ENCODE peak calls at places on chromosomes 4 and X, in ten cellular contexts. K is psoas muscle, C is tibial nerve, B is Panc1, T is PC-3, Z is testis, O is right atrium auricular region, A is WERI-Rb-1, F is HAP-1, N is Caco-2. V is an unnamed sample.
A peak's percentile ranks its signal among the peaks of the same experiment; 100 is the strongest.

GRCh38 chrX:28487818-28488217 is 99.4 kb upstream of the IL1RAPL1 start:
- DNase-seq in K (no peak), C (no peak), B (no peak), T (no peak), Z (no peak), O (no peak), A (no peak), F (no peak), N (no peak), V (no peak)

GRCh38 chrX:133921764-133922389 is 63.5 kb downstream of the GPC3 start:
- DNase-seq in K (peak; percentile 19), C (peak; percentile 4), B (peak; percentile 12), T (peak; percentile 50), Z (peak; percentile 17), O (no peak), A (peak; percentile 40), F (peak; percentile 90), N (peak; percentile 59), V (peak; percentile 62)

GRCh38 chr4:164977243-164978164 is at the start of gene TRIM61:
- DNase-seq in K (peak; percentile 58), C (no peak), B (no peak), T (no peak), Z (peak; percentile 93), O (no peak), A (no peak), F (no peak), N (no peak), V (peak; percentile 33)

GRCh38 chr4:71188197-71188625 is 150.6 kb upstream of the SLC4A4 start:
- DNase-seq in K (no peak), C (no peak), B (no peak), T (no peak), Z (no peak), O (no peak), A (no peak), F (no peak), N (no peak), V (peak; percentile 28)

GRCh38 chrX:110218591-110218990 is 99.3 kb downstream of the AMMECR1 start:
- DNase-seq in K (no peak), C (no peak), B (no peak), T (no peak), Z (no peak), O (no peak), A (no peak), F (no peak), N (no peak), V (no peak)

GRCh38 chr4:148984951-148985350 is 542.7 kb upstream of the NR3C2 start:
- DNase-seq in K (no peak), C (no peak), B (no peak), T (no peak), Z (no peak), O (no peak), A (no peak), F (peak; percentile 58), N (no peak), V (no peak)

GRCh38 chr4:38663021-38663800 is 788 bp upstream of the KLF3 start:
- DNase-seq in K (no peak), C (no peak), B (no peak), T (no peak), Z (peak; percentile 37), O (no peak), A (no peak), F (no peak), N (no peak), V (peak; percentile 45)

GRCh38 chrX:110103344-110103743 is 100.4 kb downstream of the TMEM164 start:
- DNase-seq in K (no peak), C (no peak), B (no peak), T (no peak), Z (no peak), O (no peak), A (no peak), F (no peak), N (no peak), V (no peak)

GRCh38 chrX:53831662-53832635 is 145.4 kb upstream of the HUWE1 start:
- DNase-seq in K (no peak), C (peak; percentile 10), B (no peak), T (peak; percentile 81), Z (peak; percentile 42), O (no peak), A (peak; percentile 41), F (peak; percentile 71), N (peak; percentile 47), V (peak; percentile 29)

GRCh38 chrX:1086444-1087409 is 125.7 kb downstream of the CRLF2 start:
- DNase-seq in K (no peak), C (no peak), B (no peak), T (peak; percentile 57), Z (no peak), O (no peak), A (no peak), F (no peak), N (no peak), V (no peak)

GRCh38 chrX:82335772-82336171 is 1133.9 kb downstream of the SH3BGRL start:
- DNase-seq in K (no peak), C (no peak), B (no peak), T (peak; percentile 26), Z (no peak), O (no peak), A (no peak), F (no peak), N (peak; percentile 27), V (no peak)

GRCh38 chr4:127788517-127788916 is 6.4 kb downstream of the HSPA4L start:
- DNase-seq in K (no peak), C (no peak), B (no peak), T (peak; percentile 47), Z (no peak), O (no peak), A (no peak), F (no peak), N (no peak), V (no peak)

GRCh38 chr4:122898370-122899150 is 23.8 kb downstream of the NUDT6 start:
- DNase-seq in K (no peak), C (peak; percentile 36), B (peak; percentile 80), T (peak; percentile 94), Z (no peak), O (no peak), A (no peak), F (no peak), N (no peak), V (peak; percentile 19)

GRCh38 chr4:121791481-121791880 is 9.6 kb upstream of the EXOSC9 start:
- DNase-seq in K (no peak), C (no peak), B (no peak), T (peak; percentile 12), Z (no peak), O (no peak), A (no peak), F (no peak), N (no peak), V (no peak)

GRCh38 chrX:47595701-47596655 is 13.7 kb downstream of the TIMP1 start:
- DNase-seq in K (no peak), C (no peak), B (no peak), T (no peak), Z (peak; percentile 33), O (no peak), A (no peak), F (no peak), N (no peak), V (no peak)

GRCh38 chr4:8126523-8126922 is 32.1 kb downstream of the ABLIM2 start:
- DNase-seq in K (no peak), C (no peak), B (no peak), T (no peak), Z (no peak), O (no peak), A (no peak), F (no peak), N (no peak), V (no peak)

GRCh38 chr4:171813195-171813955 is at the start of gene GALNTL6:
- DNase-seq in K (peak; percentile 15), C (no peak), B (no peak), T (no peak), Z (peak; percentile 42), O (no peak), A (peak; percentile 66), F (peak; percentile 40), N (no peak), V (no peak)
- H3K4me3 ChIP-seq in K (peak within 1 kb of the TSS; percentile 53), C (peak within 1 kb of the TSS; percentile 20), B (no peak within 1 kb of the TSS), T (no peak within 1 kb of the TSS), Z (peak within 1 kb of the TSS; percentile 44), O (peak within 1 kb of the TSS; percentile 36), A (peak within 1 kb of the TSS; percentile 82), F (peak within 1 kb of the TSS; percentile 30), N (no peak within 1 kb of the TSS), V (peak within 1 kb of the TSS; percentile 10)

GRCh38 chr4:181823645-181824044 is 419.6 kb upstream of the TENM3 start:
- DNase-seq in K (no peak), C (no peak), B (no peak), T (no peak), Z (no peak), O (no peak), A (no peak), F (no peak), N (no peak), V (no peak)
- H3K27me3 ChIP-seq in K (no peaks in the 10 kb centered on the region), C (no peaks in the 10 kb centered on the region), B (no peaks in the 10 kb centered on the region), T (no peaks in the 10 kb centered on the region), Z (no peaks in the 10 kb centered on the region), O (no peaks in the 10 kb centered on the region), A (peaks cover 29% of the 10 kb centered on the region), F (no peaks in the 10 kb centered on the region), N (no peaks in the 10 kb centered on the region), V (no peaks in the 10 kb centered on the region)

GRCh38 chrX:72169008-72169728 is 12.4 kb upstream of the PIN4 start:
- DNase-seq in K (no peak), C (no peak), B (no peak), T (no peak), Z (no peak), O (no peak), A (no peak), F (no peak), N (no peak), V (no peak)
- H3K4me3 ChIP-seq in K (peak overlapping the region; percentile 12), C (no peak overlapping the region), B (no peak overlapping the region), T (no peak overlapping the region), Z (no peak overlapping the region), O (peak overlapping the region; percentile 5), A (no peak overlapping the region), F (no peak overlapping the region), N (no peak overlapping the region), V (no peak overlapping the region)

GRCh38 chrX:23333842-23334535 is 660 bp upstream of the PTCHD1 start:
- DNase-seq in K (no peak), C (no peak), B (no peak), T (no peak), Z (peak; percentile 20), O (no peak), A (peak; percentile 35), F (peak; percentile 33), N (no peak), V (peak; percentile 23)

GRCh38 chrX:23334536-23334870 is at the start of gene PTCHD1:
- DNase-seq in K (no peak), C (no peak), B (no peak), T (no peak), Z (no peak), O (no peak), A (no peak), F (no peak), N (no peak), V (no peak)

GRCh38 chrX:23332101-23332887 is 2.4 kb upstream of the PTCHD1 start:
- DNase-seq in K (no peak), C (no peak), B (no peak), T (no peak), Z (peak; percentile 14), O (no peak), A (no peak), F (no peak), N (no peak), V (no peak)

GRCh38 chrX:23331701-23332100 is 2.9 kb upstream of the PTCHD1 start:
- DNase-seq in K (no peak), C (no peak), B (no peak), T (no peak), Z (no peak), O (no peak), A (no peak), F (no peak), N (no peak), V (no peak)

GRCh38 chrX:23332888-23333821 is 1.5 kb upstream of the PTCHD1 start:
- DNase-seq in K (no peak), C (no peak), B (no peak), T (no peak), Z (no peak), O (no peak), A (peak; percentile 12), F (no peak), N (no peak), V (no peak)
- H3K27me3 ChIP-seq in K (no peaks in the 10 kb centered on the region), C (no peaks in the 10 kb centered on the region), B (no peaks in the 10 kb centered on the region), T (peaks cover 71% of the 10 kb centered on the region), Z (no peaks in the 10 kb centered on the region), O (no peaks in the 10 kb centered on the region), A (peaks cover 59% of the 10 kb centered on the region), F (peaks cover 67% of the 10 kb centered on the region), N (no peaks in the 10 kb centered on the region), V (peaks cover 27% of the 10 kb centered on the region)